ENCODE peak calls at places on chromosomes 2 and 18, in nine cellular contexts. H, X, B, L, D, G, J, U and Q are unnamed samples.

GRCh38 chr2:148006249-148007007 is 14.1 kb downstream of the ORC4 start:
- DNase-seq in D (no peak), L (no peak), J (no peak), X (no peak), H (peak), U (no peak), B (no peak), G (peak), Q (no peak)

GRCh38 chr2:213232649-213233437 is 51.4 kb upstream of the SPAG16 start:
- DNase-seq in L (peak), J (no peak), D (no peak), U (no peak), X (no peak), G (no peak), H (peak), B (no peak), Q (no peak)

GRCh38 chr2:98519851-98520250 is 75.2 kb downstream of the INPP4A start:
- DNase-seq in H (no peak), X (no peak), G (no peak), B (no peak), L (no peak), J (no peak), D (no peak), U (no peak), Q (no peak)

GRCh38 chr2:211793783-211794182 is 744.8 kb downstream of the ERBB4 start:
- DNase-seq in J (no peak), B (no peak), U (no peak), H (no peak), L (no peak), G (no peak), D (no peak), X (no peak), Q (no peak)

GRCh38 chr2:28608061-28608828 is 112.4 kb downstream of the PLB1 start:
- DNase-seq in L (no peak), B (no peak), J (no peak), G (no peak), H (no peak), X (peak), U (no peak), D (no peak), Q (peak)

GRCh38 chr2:240948905-240949790 is 43.0 kb downstream of the CROCC2 start:
- DNase-seq in H (no peak), J (no peak), X (peak), D (peak), L (no peak), B (no peak), G (no peak), U (no peak), Q (peak)

GRCh38 chr2:158539176-158539895 is 82.6 kb downstream of the PKP4 start:
- DNase-seq in X (no peak), L (no peak), B (no peak), G (no peak), J (peak), D (no peak), U (no peak), H (no peak), Q (no peak)

GRCh38 chr2:133887676-133888040 is 319.4 kb upstream of the NCKAP5 start:
- DNase-seq in J (peak), L (no peak), D (no peak), U (no peak), H (no peak), G (no peak), X (no peak), B (no peak), Q (no peak)

GRCh38 chr18:9661564-9661963 is 46.5 kb upstream of the RAB31 start:
- DNase-seq in J (peak), X (no peak), B (no peak), U (no peak), H (peak), D (no peak), L (no peak), G (no peak), Q (no peak)

GRCh38 chr18:77366067-77366724 is 116.5 kb downstream of the GALR1 start:
- DNase-seq in B (no peak), U (no peak), J (no peak), L (no peak), G (no peak), H (no peak), X (no peak), D (no peak), Q (no peak)

GRCh38 chr2:192473331-192473730 is 278.6 kb upstream of the TMEFF2 start:
- DNase-seq in J (no peak), B (no peak), D (no peak), L (no peak), H (no peak), X (no peak), U (no peak), G (no peak), Q (no peak)

GRCh38 chr18:63787673-63788072 is 12.5 kb downstream of the SERPINB7 start:
- DNase-seq in D (no peak), H (no peak), U (no peak), J (no peak), G (no peak), X (no peak), L (no peak), B (no peak), Q (no peak)

GRCh38 chr18:62080172-62080571 is 106.7 kb downstream of the PIGN start:
- DNase-seq in B (no peak), D (no peak), L (no peak), H (no peak), G (no peak), U (no peak), J (no peak), X (no peak), Q (no peak)

GRCh38 chr2:215950009-215950408 is 63.3 kb downstream of the MREG start:
- DNase-seq in J (peak), G (peak), U (no peak), B (no peak), D (no peak), H (peak), L (no peak), X (no peak), Q (no peak)
- H3K27ac ChIP-seq in J (no peak), G (no peak), U (no peak), B (no peak), D (no peak), H (no peak), L (no peak), X (no peak), Q (no peak)

GRCh38 chr2:121345887-121346286 is 60.9 kb upstream of the TFCP2L1 start:
- DNase-seq in X (no peak), D (no peak), J (no peak), B (no peak), H (no peak), L (no peak), G (no peak), U (no peak), Q (peak)
- H3K27ac ChIP-seq in X (no peak), D (no peak), J (no peak), B (no peak), H (no peak), L (no peak), G (no peak), U (no peak), Q (peak)

GRCh38 chr2:101779190-101779589 is 81.7 kb downstream of the MAP4K4 start:
- DNase-seq in H (no peak), B (no peak), X (no peak), G (no peak), J (no peak), L (no peak), U (no peak), D (no peak), Q (no peak)

GRCh38 chr2:101781730-101782426 is 84.4 kb downstream of the MAP4K4 start:
- DNase-seq in X (no peak), G (no peak), B (no peak), H (no peak), D (no peak), J (no peak), U (no peak), L (no peak), Q (no peak)

GRCh38 chr2:101779652-101780051 is 82.1 kb downstream of the MAP4K4 start:
- DNase-seq in U (no peak), L (no peak), J (no peak), B (no peak), D (no peak), G (no peak), X (no peak), H (no peak), Q (no peak)

GRCh38 chr2:101782427-101782792 is 84.9 kb downstream of the MAP4K4 start:
- DNase-seq in H (no peak), G (peak), D (no peak), U (no peak), X (no peak), B (no peak), L (no peak), J (no peak), Q (no peak)

GRCh38 chr2:101781326-101781725 is 83.8 kb downstream of the MAP4K4 start:
- DNase-seq in J (no peak), L (no peak), H (no peak), G (no peak), B (no peak), D (no peak), X (no peak), U (no peak), Q (no peak)
- H3K27ac ChIP-seq in J (no peak), L (no peak), H (no peak), G (peak), B (no peak), D (no peak), X (no peak), U (no peak), Q (no peak)

DNA sequence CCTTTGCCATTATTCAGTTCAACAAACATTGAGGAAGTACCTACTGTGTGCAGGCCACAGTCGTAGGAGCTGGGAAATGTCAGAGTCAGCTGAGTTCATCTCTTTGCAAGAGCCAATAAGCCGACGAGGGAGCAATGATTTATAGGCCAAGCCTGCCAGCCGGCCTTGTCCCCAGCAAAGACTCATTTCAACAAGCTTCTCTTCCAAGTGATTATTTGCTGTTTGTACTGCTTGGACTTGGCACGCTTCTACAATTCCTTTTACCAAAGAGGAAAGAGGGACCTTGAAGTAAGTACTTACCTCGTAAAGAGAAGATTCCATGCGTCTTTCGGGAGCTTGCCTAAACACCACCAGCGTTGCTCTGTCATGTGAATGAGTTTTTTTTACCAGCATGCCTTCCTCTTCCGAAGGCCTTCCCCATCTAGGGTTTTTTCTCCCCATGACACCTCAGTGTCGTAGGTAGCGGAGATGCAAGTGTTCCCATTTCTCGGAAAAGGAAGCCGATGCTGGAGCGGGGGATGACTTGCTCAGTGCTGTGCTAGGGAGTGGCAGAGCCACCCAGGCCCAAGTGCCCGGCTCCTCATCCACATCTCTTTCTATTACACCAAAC is 138.8 kb downstream of the KLHL29 start:
- DNase-seq in U (no peak), J (peak), G (no peak), B (peak), H (no peak), L (no peak), X (no peak), D (no peak), Q (peak)
- H3K27ac ChIP-seq in U (peak), J (peak), G (no peak), B (peak), H (no peak), L (no peak), X (peak), D (peak), Q (peak)

GRCh38 chr2:218294430-218294999 is 2.2 kb upstream of the TMBIM1 start:
- DNase-seq in G (no peak), X (no peak), U (no peak), H (no peak), L (no peak), B (no peak), J (no peak), D (no peak), Q (no peak)

GRCh38 chr2:218295029-218295428 is 2.7 kb upstream of the TMBIM1 start:
- DNase-seq in G (no peak), U (no peak), B (no peak), X (no peak), J (no peak), D (no peak), L (no peak), H (no peak), Q (no peak)

GRCh38 chr2:218292700-218293014 is 354 bp upstream of the TMBIM1 start:
- DNase-seq in H (no peak), G (no peak), X (no peak), J (no peak), B (no peak), U (no peak), D (no peak), L (no peak), Q (no peak)

GRCh38 chr2:218291934-218292699 is at the start of gene TMBIM1:
- DNase-seq in L (peak), B (peak), H (peak), X (peak), D (peak), J (peak), G (peak), U (peak), Q (peak)

DNA sequence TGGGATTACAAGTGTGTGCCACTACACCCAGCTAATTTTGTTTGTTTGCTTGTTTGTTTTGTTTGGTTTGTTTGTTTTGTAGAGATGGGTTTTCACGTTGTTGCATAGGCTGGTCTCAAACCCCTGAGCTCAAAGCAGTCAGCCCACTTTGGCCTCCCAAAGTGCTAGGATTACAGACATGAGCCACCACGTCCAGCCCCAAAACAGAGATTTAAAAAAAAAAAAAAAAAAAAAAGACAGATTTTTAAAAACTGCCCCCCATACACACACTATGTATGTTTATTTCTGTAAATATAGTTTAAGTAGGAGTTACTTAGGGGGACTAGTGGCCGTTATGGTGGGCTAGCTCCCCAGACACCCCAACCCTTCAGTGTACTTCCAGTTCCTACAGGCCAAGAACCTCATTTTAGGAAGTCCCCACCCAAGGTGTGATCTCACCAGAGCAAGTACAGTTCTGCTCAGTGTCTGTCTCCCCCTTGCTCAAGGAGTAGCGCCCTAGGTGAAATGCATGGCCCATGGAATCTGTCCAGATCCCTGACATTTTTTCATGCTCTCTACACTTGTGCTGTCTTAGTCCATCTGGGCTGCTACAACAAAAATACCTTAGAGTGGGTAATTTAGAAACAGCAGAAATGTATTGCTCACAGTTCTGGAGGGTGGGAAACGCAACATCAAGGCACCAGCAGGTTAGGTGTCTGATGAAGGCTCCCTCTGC is 1.6 kb upstream of the TMBIM1 start:
- DNase-seq in D (no peak), L (no peak), U (no peak), J (no peak), B (no peak), G (peak), X (no peak), H (no peak), Q (no peak)
- H3K27ac ChIP-seq in D (peak), L (no peak), U (peak), J (no peak), B (no peak), G (peak), X (peak), H (no peak), Q (no peak)

GRCh38 chr2:160293401-160293911 is 93.4 kb upstream of the ITGB6 start:
- DNase-seq in H (peak), G (no peak), J (peak), D (no peak), U (no peak), B (no peak), X (no peak), L (no peak), Q (no peak)

GRCh38 chr2:160294889-160295288 is 94.8 kb upstream of the ITGB6 start:
- DNase-seq in B (no peak), G (no peak), U (no peak), X (no peak), D (no peak), J (no peak), L (no peak), H (no peak), Q (no peak)

GRCh38 chr2:160292225-160292624 is 92.2 kb upstream of the ITGB6 start:
- DNase-seq in G (no peak), J (peak), B (no peak), L (no peak), D (no peak), X (no peak), H (peak), U (no peak), Q (no peak)

GRCh38 chr2:160295519-160296231 is 95.6 kb upstream of the ITGB6 start:
- DNase-seq in L (no peak), B (no peak), G (no peak), U (no peak), H (no peak), X (no peak), D (no peak), J (no peak), Q (no peak)

DNA sequence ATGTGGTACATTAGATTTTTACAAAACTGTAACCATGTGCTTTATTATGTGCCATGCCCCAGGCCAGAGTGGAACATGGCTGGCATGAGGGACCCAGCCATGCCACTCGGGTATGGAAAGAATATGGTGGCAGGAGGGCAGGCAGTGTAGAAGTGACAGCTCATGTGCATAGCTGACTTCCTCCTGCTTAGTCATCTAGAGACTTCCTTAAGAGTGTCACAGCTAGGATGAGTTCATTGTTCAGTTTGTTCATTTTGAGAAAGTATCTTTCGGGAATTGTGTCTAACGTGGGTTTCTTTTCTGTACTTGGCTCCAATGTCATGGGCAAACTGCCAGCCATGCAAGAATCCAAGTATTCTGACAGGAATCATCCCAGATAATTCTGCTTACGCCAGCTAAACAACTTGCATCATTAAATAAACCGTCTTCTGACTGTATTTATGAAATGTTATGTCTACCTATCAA is 94.3 kb upstream of the ITGB6 start:
- DNase-seq in D (no peak), H (no peak), X (peak), J (peak), B (peak), G (no peak), L (no peak), U (no peak), Q (peak)
- H3K27ac ChIP-seq in D (peak), H (no peak), X (no peak), J (peak), B (no peak), G (no peak), L (no peak), U (peak), Q (peak)